ENCODE peak calls at places on chromosomes 7 and 10, in ten cellular contexts. One of them, this sample, is unnamed.

GRCh38 chr7:2003451-2003930 is 229.3 kb downstream of the MAD1L1 start:
- DNase-seq in MCF 10A: no peak
- DNase-seq in T-helper 2 cell: no peak
- DNase-seq in retina: no peak
- DNase-seq in H7: no peak
- DNase-seq in epithelial cell of prostate: no peak
- DNase-seq in NB4: no peak
- DNase-seq in NCI-H526 treated with DMSO at 0.1 percent for 48 hours: no peak
- DNase-seq in heart right ventricle: no peak
- DNase-seq in cardiac fibroblast: no peak
- DNase-seq in this sample: no peak

GRCh38 chr7:27199820-27200760 is at the start of gene HOXA13:
- DNase-seq in MCF 10A: no peak
- DNase-seq in T-helper 2 cell: no peak
- DNase-seq in retina: peak
- DNase-seq in H7: peak
- DNase-seq in epithelial cell of prostate: no peak
- DNase-seq in NB4: peak
- DNase-seq in NCI-H526 treated with DMSO at 0.1 percent for 48 hours: no peak
- DNase-seq in heart right ventricle: no peak
- DNase-seq in cardiac fibroblast: no peak
- DNase-seq in this sample: peak

GRCh38 chr10:100346351-100346764 is 675 bp upstream of the SCD start:
- DNase-seq in MCF 10A: peak
- DNase-seq in T-helper 2 cell: peak
- DNase-seq in retina: peak
- DNase-seq in H7: peak
- DNase-seq in epithelial cell of prostate: no peak
- DNase-seq in NB4: peak
- DNase-seq in NCI-H526 treated with DMSO at 0.1 percent for 48 hours: peak
- DNase-seq in heart right ventricle: peak
- DNase-seq in cardiac fibroblast: peak
- DNase-seq in this sample: peak

GRCh38 chr10:7819126-7819470 is 793 bp downstream of the TAF3 start:
- DNase-seq in MCF 10A: peak
- DNase-seq in T-helper 2 cell: no peak
- DNase-seq in retina: no peak
- DNase-seq in H7: peak
- DNase-seq in epithelial cell of prostate: no peak
- DNase-seq in NB4: peak
- DNase-seq in NCI-H526 treated with DMSO at 0.1 percent for 48 hours: no peak
- DNase-seq in heart right ventricle: peak
- DNase-seq in cardiac fibroblast: peak
- DNase-seq in this sample: peak

GRCh38 chr7:155394413-155394812 is 63.5 kb upstream of the EN2 start:
- DNase-seq in MCF 10A: no peak
- DNase-seq in T-helper 2 cell: no peak
- DNase-seq in retina: no peak
- DNase-seq in H7: no peak
- DNase-seq in epithelial cell of prostate: no peak
- DNase-seq in NB4: no peak
- DNase-seq in NCI-H526 treated with DMSO at 0.1 percent for 48 hours: no peak
- DNase-seq in heart right ventricle: no peak
- DNase-seq in cardiac fibroblast: no peak
- DNase-seq in this sample: no peak

GRCh38 chr7:94386416-94386815 is 8.3 kb upstream of the COL1A2 start:
- DNase-seq in MCF 10A: no peak
- DNase-seq in T-helper 2 cell: no peak
- DNase-seq in retina: no peak
- DNase-seq in H7: no peak
- DNase-seq in epithelial cell of prostate: no peak
- DNase-seq in NB4: no peak
- DNase-seq in NCI-H526 treated with DMSO at 0.1 percent for 48 hours: no peak
- DNase-seq in heart right ventricle: no peak
- DNase-seq in cardiac fibroblast: no peak
- DNase-seq in this sample: no peak

GRCh38 chr7:100873599-100874299 is 1.2 kb upstream of the SRRT start:
- DNase-seq in MCF 10A: no peak
- DNase-seq in T-helper 2 cell: no peak
- DNase-seq in retina: no peak
- DNase-seq in H7: no peak
- DNase-seq in epithelial cell of prostate: no peak
- DNase-seq in NB4: peak
- DNase-seq in NCI-H526 treated with DMSO at 0.1 percent for 48 hours: no peak
- DNase-seq in heart right ventricle: no peak
- DNase-seq in cardiac fibroblast: no peak
- DNase-seq in this sample: no peak

GRCh38 chr10:92594194-92594593 is 1.3 kb downstream of the KIF11 start:
- DNase-seq in MCF 10A: no peak
- DNase-seq in T-helper 2 cell: no peak
- DNase-seq in retina: no peak
- DNase-seq in H7: no peak
- DNase-seq in epithelial cell of prostate: no peak
- DNase-seq in NB4: peak
- DNase-seq in NCI-H526 treated with DMSO at 0.1 percent for 48 hours: no peak
- DNase-seq in heart right ventricle: no peak
- DNase-seq in cardiac fibroblast: peak
- DNase-seq in this sample: peak

GRCh38 chr7:81327468-81327867 is 408.6 kb upstream of the SEMA3C start:
- DNase-seq in MCF 10A: no peak
- DNase-seq in T-helper 2 cell: no peak
- DNase-seq in retina: no peak
- DNase-seq in H7: no peak
- DNase-seq in epithelial cell of prostate: no peak
- DNase-seq in NB4: no peak
- DNase-seq in NCI-H526 treated with DMSO at 0.1 percent for 48 hours: no peak
- DNase-seq in heart right ventricle: no peak
- DNase-seq in cardiac fibroblast: peak
- DNase-seq in this sample: no peak

GRCh38 chr7:130144632-130145171 is 60.5 kb downstream of the TMEM209 start:
- DNase-seq in MCF 10A: peak
- DNase-seq in T-helper 2 cell: no peak
- DNase-seq in retina: no peak
- DNase-seq in H7: no peak
- DNase-seq in epithelial cell of prostate: no peak
- DNase-seq in NB4: no peak
- DNase-seq in NCI-H526 treated with DMSO at 0.1 percent for 48 hours: no peak
- DNase-seq in heart right ventricle: no peak
- DNase-seq in cardiac fibroblast: peak
- DNase-seq in this sample: no peak

GRCh38 chr10:4947039-4947634 is 16.1 kb upstream of the AKR1C1 start:
- DNase-seq in MCF 10A: peak
- DNase-seq in T-helper 2 cell: no peak
- DNase-seq in retina: no peak
- DNase-seq in H7: no peak
- DNase-seq in epithelial cell of prostate: no peak
- DNase-seq in NB4: no peak
- DNase-seq in NCI-H526 treated with DMSO at 0.1 percent for 48 hours: no peak
- DNase-seq in heart right ventricle: no peak
- DNase-seq in cardiac fibroblast: peak
- DNase-seq in this sample: no peak

GRCh38 chr10:94420998-94421397 is 18.7 kb downstream of the TBC1D12 start:
- DNase-seq in MCF 10A: no peak
- DNase-seq in T-helper 2 cell: no peak
- DNase-seq in retina: no peak
- DNase-seq in H7: no peak
- DNase-seq in epithelial cell of prostate: no peak
- DNase-seq in NB4: no peak
- DNase-seq in NCI-H526 treated with DMSO at 0.1 percent for 48 hours: no peak
- DNase-seq in heart right ventricle: no peak
- DNase-seq in cardiac fibroblast: no peak
- DNase-seq in this sample: no peak

GRCh38 chr7:87530126-87530525 is 54.6 kb upstream of the ABCB4 start:
- DNase-seq in MCF 10A: no peak
- DNase-seq in T-helper 2 cell: no peak
- DNase-seq in retina: no peak
- DNase-seq in H7: no peak
- DNase-seq in epithelial cell of prostate: no peak
- DNase-seq in NB4: no peak
- DNase-seq in NCI-H526 treated with DMSO at 0.1 percent for 48 hours: no peak
- DNase-seq in heart right ventricle: no peak
- DNase-seq in cardiac fibroblast: no peak
- DNase-seq in this sample: no peak

GRCh38 chr10:78863601-78864239 is 205.0 kb upstream of the ZMIZ1 start:
- DNase-seq in MCF 10A: no peak
- DNase-seq in T-helper 2 cell: no peak
- DNase-seq in retina: no peak
- DNase-seq in H7: no peak
- DNase-seq in epithelial cell of prostate: no peak
- DNase-seq in NB4: no peak
- DNase-seq in NCI-H526 treated with DMSO at 0.1 percent for 48 hours: no peak
- DNase-seq in heart right ventricle: no peak
- DNase-seq in cardiac fibroblast: no peak
- DNase-seq in this sample: no peak

GRCh38 chr10:102554531-102554930 is 50.8 kb downstream of the SUFU start:
- DNase-seq in MCF 10A: no peak
- DNase-seq in T-helper 2 cell: no peak
- DNase-seq in retina: no peak
- DNase-seq in H7: no peak
- DNase-seq in epithelial cell of prostate: no peak
- DNase-seq in NB4: no peak
- DNase-seq in NCI-H526 treated with DMSO at 0.1 percent for 48 hours: no peak
- DNase-seq in heart right ventricle: no peak
- DNase-seq in cardiac fibroblast: no peak
- DNase-seq in this sample: no peak

GRCh38 chr7:121023683-121024507 is 35.4 kb downstream of the CPED1 start:
- DNase-seq in MCF 10A: no peak
- DNase-seq in T-helper 2 cell: no peak
- DNase-seq in retina: no peak
- DNase-seq in H7: no peak
- DNase-seq in epithelial cell of prostate: no peak
- DNase-seq in NB4: no peak
- DNase-seq in NCI-H526 treated with DMSO at 0.1 percent for 48 hours: peak
- DNase-seq in heart right ventricle: no peak
- DNase-seq in cardiac fibroblast: no peak
- DNase-seq in this sample: no peak

GRCh38 chr10:71161429-71161828 is 50.9 kb upstream of the UNC5B start:
- DNase-seq in MCF 10A: peak
- DNase-seq in T-helper 2 cell: no peak
- DNase-seq in retina: no peak
- DNase-seq in H7: no peak
- DNase-seq in epithelial cell of prostate: no peak
- DNase-seq in NB4: peak
- DNase-seq in NCI-H526 treated with DMSO at 0.1 percent for 48 hours: no peak
- DNase-seq in heart right ventricle: no peak
- DNase-seq in cardiac fibroblast: peak
- DNase-seq in this sample: no peak

GRCh38 chr10:58608356-58608755 is 95.7 kb downstream of the BICC1 start:
- DNase-seq in MCF 10A: no peak
- DNase-seq in T-helper 2 cell: no peak
- DNase-seq in retina: no peak
- DNase-seq in H7: no peak
- DNase-seq in epithelial cell of prostate: no peak
- DNase-seq in NB4: no peak
- DNase-seq in NCI-H526 treated with DMSO at 0.1 percent for 48 hours: no peak
- DNase-seq in heart right ventricle: no peak
- DNase-seq in cardiac fibroblast: peak
- DNase-seq in this sample: no peak

GRCh38 chr7:154767821-154768415 is 235.0 kb downstream of the PAXIP1 start:
- DNase-seq in MCF 10A: no peak
- DNase-seq in T-helper 2 cell: no peak
- DNase-seq in retina: no peak
- DNase-seq in H7: no peak
- DNase-seq in epithelial cell of prostate: no peak
- DNase-seq in NB4: no peak
- DNase-seq in NCI-H526 treated with DMSO at 0.1 percent for 48 hours: no peak
- DNase-seq in heart right ventricle: no peak
- DNase-seq in cardiac fibroblast: no peak
- DNase-seq in this sample: no peak

GRCh38 chr10:98402513-98402912 is 12.5 kb downstream of the PYROXD2 start:
- DNase-seq in MCF 10A: no peak
- DNase-seq in T-helper 2 cell: no peak
- DNase-seq in retina: no peak
- DNase-seq in H7: no peak
- DNase-seq in epithelial cell of prostate: no peak
- DNase-seq in NB4: no peak
- DNase-seq in NCI-H526 treated with DMSO at 0.1 percent for 48 hours: no peak
- DNase-seq in heart right ventricle: no peak
- DNase-seq in cardiac fibroblast: no peak
- DNase-seq in this sample: no peak

GRCh38 chr10:29859521-29860130 is 199.8 kb downstream of the JCAD start:
- DNase-seq in MCF 10A: peak
- DNase-seq in T-helper 2 cell: no peak
- DNase-seq in retina: no peak
- DNase-seq in H7: no peak
- DNase-seq in epithelial cell of prostate: peak
- DNase-seq in NB4: no peak
- DNase-seq in NCI-H526 treated with DMSO at 0.1 percent for 48 hours: no peak
- DNase-seq in heart right ventricle: no peak
- DNase-seq in cardiac fibroblast: peak
- DNase-seq in this sample: no peak

GRCh38 chr7:43465581-43466554 is 117.0 kb upstream of the STK17A start:
- DNase-seq in MCF 10A: peak
- DNase-seq in T-helper 2 cell: no peak
- DNase-seq in retina: no peak
- DNase-seq in H7: no peak
- DNase-seq in epithelial cell of prostate: no peak
- DNase-seq in NB4: no peak
- DNase-seq in NCI-H526 treated with DMSO at 0.1 percent for 48 hours: no peak
- DNase-seq in heart right ventricle: no peak
- DNase-seq in cardiac fibroblast: no peak
- DNase-seq in this sample: peak

GRCh38 chr7:155340721-155341120 is 43.0 kb downstream of the INSIG1 start:
- DNase-seq in MCF 10A: no peak
- DNase-seq in T-helper 2 cell: no peak
- DNase-seq in retina: no peak
- DNase-seq in H7: no peak
- DNase-seq in epithelial cell of prostate: no peak
- DNase-seq in NB4: no peak
- DNase-seq in NCI-H526 treated with DMSO at 0.1 percent for 48 hours: no peak
- DNase-seq in heart right ventricle: no peak
- DNase-seq in cardiac fibroblast: no peak
- DNase-seq in this sample: no peak

GRCh38 chr7:82362129-82362528 is 81.4 kb downstream of the CACNA2D1 start:
- DNase-seq in MCF 10A: no peak
- DNase-seq in T-helper 2 cell: no peak
- DNase-seq in retina: no peak
- DNase-seq in H7: no peak
- DNase-seq in epithelial cell of prostate: no peak
- DNase-seq in NB4: no peak
- DNase-seq in NCI-H526 treated with DMSO at 0.1 percent for 48 hours: no peak
- DNase-seq in heart right ventricle: no peak
- DNase-seq in cardiac fibroblast: peak
- DNase-seq in this sample: no peak

GRCh38 chr7:92402920-92403759 is 44.1 kb upstream of the GATAD1 start:
- DNase-seq in MCF 10A: no peak
- DNase-seq in T-helper 2 cell: no peak
- DNase-seq in retina: no peak
- DNase-seq in H7: no peak
- DNase-seq in epithelial cell of prostate: peak
- DNase-seq in NB4: no peak
- DNase-seq in NCI-H526 treated with DMSO at 0.1 percent for 48 hours: no peak
- DNase-seq in heart right ventricle: no peak
- DNase-seq in cardiac fibroblast: peak
- DNase-seq in this sample: peak

GRCh38 chr7:76356823-76357222 is 2.0 kb downstream of the YWHAG start:
- DNase-seq in MCF 10A: peak
- DNase-seq in T-helper 2 cell: no peak
- DNase-seq in retina: peak
- DNase-seq in H7: no peak
- DNase-seq in epithelial cell of prostate: no peak
- DNase-seq in NB4: peak
- DNase-seq in NCI-H526 treated with DMSO at 0.1 percent for 48 hours: peak
- DNase-seq in heart right ventricle: no peak
- DNase-seq in cardiac fibroblast: peak
- DNase-seq in this sample: peak

GRCh38 chr7:30276203-30276900 is 8.0 kb upstream of the ZNRF2 start:
- DNase-seq in MCF 10A: peak
- DNase-seq in T-helper 2 cell: peak
- DNase-seq in retina: peak
- DNase-seq in H7: peak
- DNase-seq in epithelial cell of prostate: no peak
- DNase-seq in NB4: peak
- DNase-seq in NCI-H526 treated with DMSO at 0.1 percent for 48 hours: peak
- DNase-seq in heart right ventricle: peak
- DNase-seq in cardiac fibroblast: peak
- DNase-seq in this sample: peak